ENCODE peak calls at places on chromosome 21, in ten cellular contexts. G is AG09319, S is left ventricle myocardium inferior, T is cardiac muscle cell, H is Calu3, U is WTC11, J is pancreas, C is progenitor cell of endocrine pancreas, O is psoas muscle, M is AG04450. X is an unnamed sample.

GRCh38 chr21:41460578-41461527 is 34.8 kb downstream of the MX1 start:
- DNase-seq in G (peak), S (peak), T (peak), H (peak), U (peak), J (peak), C (peak), O (peak), M (peak), X (no peak)

GRCh38 chr21:33124879-33125278 is 54.9 kb downstream of the OLIG1 start:
- DNase-seq in G (no peak), S (no peak), T (no peak), H (no peak), U (no peak), J (no peak), C (no peak), O (no peak), M (no peak), X (no peak)

GRCh38 chr21:39182484-39183271 is 573 bp downstream of the PSMG1 start:
- DNase-seq in G (no peak), S (no peak), T (peak), H (peak), U (no peak), J (no peak), C (no peak), O (no peak), M (no peak), X (no peak)

GRCh38 chr21:39263372-39263771 is 50.1 kb downstream of the BRWD1 start:
- DNase-seq in G (no peak), S (no peak), T (peak), H (no peak), U (no peak), J (no peak), C (no peak), O (no peak), M (no peak), X (no peak)

GRCh38 chr21:35023396-35024070 is 25.6 kb downstream of the RUNX1 start:
- DNase-seq in G (no peak), S (no peak), T (no peak), H (no peak), U (no peak), J (no peak), C (no peak), O (no peak), M (no peak), X (no peak)

GRCh38 chr21:45992311-45993209 is 11.0 kb downstream of the COL6A1 start:
- DNase-seq in G (no peak), S (peak), T (no peak), H (no peak), U (peak), J (no peak), C (no peak), O (peak), M (no peak), X (no peak)

GRCh38 chr21:26954591-26955214 is 12.2 kb downstream of the ADAMTS5 start:
- DNase-seq in G (no peak), S (no peak), T (no peak), H (no peak), U (no peak), J (no peak), C (no peak), O (no peak), M (no peak), X (no peak)

GRCh38 chr21:15514073-15514946 is 215.5 kb upstream of the USP25 start:
- DNase-seq in G (no peak), S (no peak), T (no peak), H (no peak), U (no peak), J (no peak), C (no peak), O (no peak), M (no peak), X (no peak)

GRCh38 chr21:28357743-28358142 is 634.9 kb downstream of the LTN1 start:
- DNase-seq in G (no peak), S (no peak), T (no peak), H (no peak), U (no peak), J (no peak), C (no peak), O (no peak), M (no peak), X (no peak)

GRCh38 chr21:16194851-16195251 is 465.1 kb downstream of the USP25 start:
- DNase-seq in G (no peak), S (no peak), T (peak), H (no peak), U (no peak), J (no peak), C (no peak), O (no peak), M (no peak), X (peak)

GRCh38 chr21:36464590-36464989 is 15.3 kb downstream of the CLDN14 start:
- DNase-seq in G (no peak), S (no peak), T (no peak), H (no peak), U (no peak), J (no peak), C (no peak), O (no peak), M (no peak), X (no peak)
- TF ChIP-seq CTCF in G (no peak), S (no peak), T (no peak), H (no peak), U (no peak), J (no peak), C (no peak), O (no peak), M (no peak), X (no peak)

DNA sequence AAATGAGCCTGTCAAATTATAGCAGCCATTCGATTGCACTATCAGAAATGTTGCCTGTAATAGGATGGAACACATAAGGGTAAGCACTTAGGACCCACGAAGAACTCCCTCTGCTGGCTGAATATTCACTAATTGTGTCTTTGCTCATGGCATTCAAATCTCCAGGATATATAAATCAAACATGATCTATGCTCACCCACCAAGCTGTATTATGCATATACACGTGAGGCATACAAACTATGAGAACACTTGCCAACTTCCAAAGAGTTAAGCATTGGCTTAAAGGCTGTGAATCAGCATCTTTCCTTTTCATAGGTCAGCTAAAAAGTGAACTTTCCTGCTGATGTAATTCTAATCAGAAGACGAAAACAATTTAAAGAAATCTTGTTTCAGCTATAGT is 34.5 kb downstream of the TMPRSS15 start:
- DNase-seq in G (no peak), S (no peak), T (no peak), H (no peak), U (no peak), J (no peak), C (no peak), O (no peak), M (no peak), X (no peak)
- TF ChIP-seq CTCF in G (no peak), S (peak), T (no peak), H (no peak), U (no peak), J (no peak), C (peak), O (no peak), M (no peak), X (peak)

GRCh38 chr21:31845151-31845550 is 27.7 kb upstream of the HUNK start:
- DNase-seq in G (no peak), S (no peak), T (no peak), H (no peak), U (no peak), J (no peak), C (no peak), O (no peak), M (no peak), X (no peak)
- TF ChIP-seq CTCF in G (no peak), S (no peak), T (no peak), H (no peak), U (no peak), J (no peak), C (no peak), O (no peak), M (no peak), X (no peak)

DNA sequence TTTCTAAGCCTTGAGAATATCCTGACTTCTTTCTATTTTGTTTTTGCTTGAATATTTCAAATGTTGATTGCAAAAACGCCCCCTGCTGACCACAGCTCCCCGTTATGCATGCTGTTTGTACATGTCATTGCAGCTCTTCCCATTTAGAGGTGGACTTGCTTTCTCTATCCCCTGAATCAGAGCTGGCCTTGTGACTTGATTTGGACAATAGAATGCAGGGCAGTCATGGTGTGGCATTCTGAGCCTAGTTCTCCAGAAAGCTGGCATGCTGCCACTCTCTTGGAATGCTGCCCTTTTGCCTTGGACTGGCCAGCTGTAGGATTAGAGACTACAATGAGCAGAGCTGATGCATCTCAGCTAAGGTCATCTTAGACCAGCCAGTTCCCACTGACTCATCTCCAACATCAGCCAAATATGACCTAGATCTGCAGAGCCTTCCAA is 1561.5 kb downstream of the MRPL39 start:
- DNase-seq in G (peak), S (peak), T (peak), H (peak), U (peak), J (peak), C (no peak), O (peak), M (peak), X (peak)
- TF ChIP-seq CTCF in G (peak), S (peak), T (peak), H (no peak), U (no peak), J (no peak), C (peak), O (peak), M (peak), X (peak)

GRCh38 chr21:20388400-20388799 is 609.8 kb upstream of the NCAM2 start:
- DNase-seq in G (no peak), S (no peak), T (no peak), H (no peak), U (peak), J (no peak), C (no peak), O (no peak), M (no peak), X (no peak)
- TF ChIP-seq CTCF in G (no peak), S (no peak), T (no peak), H (no peak), U (no peak), J (no peak), C (no peak), O (no peak), M (no peak), X (no peak)

GRCh38 chr21:20877976-20878375 is 120.2 kb upstream of the NCAM2 start:
- DNase-seq in G (no peak), S (no peak), T (no peak), H (no peak), U (no peak), J (no peak), C (no peak), O (no peak), M (no peak), X (no peak)
- TF ChIP-seq CTCF in G (no peak), S (no peak), T (no peak), H (no peak), U (no peak), J (no peak), C (no peak), O (no peak), M (no peak), X (no peak)

X was measured in epithelial cell of proximal tubule.